ENCODE peak calls at places on chromosome 22, in nine cellular contexts. A is A673, R is spleen, Y is choroid plexus epithelial cell, E is IMR-90, G is ovary, L is neural progenitor cell, X is cardiac muscle cell, B is heart left ventricle. D is an unnamed sample.

GRCh38 chr22:26428515-26429457 is at the start of gene ASPHD2:
- DNase-seq in X (peak), L (peak), A (peak), Y (peak), B (peak), R (peak), E (peak), G (peak), D (peak)

GRCh38 chr22:47192106-47192650 is 429.7 kb downstream of the TBC1D22A start:
- DNase-seq in L (no peak), B (no peak), E (no peak), Y (no peak), X (no peak), A (no peak), G (peak), R (peak), D (no peak)

GRCh38 chr22:30695871-30696655 is 1.4 kb downstream of the OSBP2 start:
- DNase-seq in Y (no peak), L (no peak), B (no peak), X (no peak), E (no peak), G (no peak), A (no peak), R (peak), D (no peak)

GRCh38 chr22:17132112-17132511 is 11.0 kb upstream of the TMEM121B start:
- DNase-seq in R (no peak), E (no peak), X (peak), B (peak), Y (no peak), G (no peak), L (no peak), A (no peak), D (no peak)

GRCh38 chr22:17827466-17827865 is 53.2 kb upstream of the BID start:
- DNase-seq in L (no peak), R (peak), B (peak), X (no peak), G (no peak), A (no peak), E (no peak), Y (no peak), D (no peak)

GRCh38 chr22:37525746-37526350 is 6.6 kb upstream of the CARD10 start:
- DNase-seq in R (no peak), G (no peak), X (no peak), B (no peak), L (no peak), E (no peak), A (no peak), Y (no peak), D (no peak)

GRCh38 chr22:29359469-29359868 is 28.9 kb downstream of the AP1B1 start:
- DNase-seq in A (peak), E (peak), Y (peak), R (peak), L (peak), B (peak), X (peak), G (peak), D (peak)

GRCh38 chr22:38423512-38424503 is 31.2 kb downstream of the KCNJ4 start:
- DNase-seq in B (peak), Y (no peak), R (no peak), A (no peak), E (no peak), L (no peak), G (no peak), X (no peak), D (no peak)

GRCh38 chr22:25380141-25380747 is 160.8 kb downstream of the CRYBB2 start:
- DNase-seq in L (no peak), A (peak), G (no peak), X (no peak), Y (peak), E (no peak), B (no peak), R (no peak), D (no peak)

GRCh38 chr22:27670701-27671412 is 130.7 kb downstream of the MN1 start:
- DNase-seq in R (peak), G (no peak), Y (no peak), A (peak), B (peak), E (no peak), L (peak), X (peak), D (peak)

GRCh38 chr22:40525250-40525884 is 111.2 kb downstream of the MRTFA start:
- DNase-seq in X (peak), L (peak), Y (peak), A (peak), B (peak), R (peak), G (peak), E (peak), D (peak)

GRCh38 chr22:36846271-36846670 is 14.5 kb upstream of the NCF4 start:
- DNase-seq in A (no peak), E (no peak), X (no peak), B (no peak), L (no peak), R (no peak), Y (no peak), G (no peak), D (no peak)

GRCh38 chr22:17115927-17116326 is 5.2 kb downstream of the TMEM121B start:
- DNase-seq in G (no peak), R (no peak), E (no peak), L (no peak), X (no peak), Y (no peak), A (no peak), B (no peak), D (no peak)

GRCh38 chr22:28115426-28115825 is 196.4 kb upstream of the PITPNB start:
- DNase-seq in E (no peak), X (no peak), A (no peak), G (no peak), L (no peak), Y (no peak), B (no peak), R (no peak), D (no peak)

GRCh38 chr22:36913431-36914382 is at the start of gene CSF2RB:
- DNase-seq in X (no peak), E (no peak), B (peak), G (no peak), L (no peak), Y (no peak), R (peak), A (no peak), D (no peak)

GRCh38 chr22:37735054-37735453 is 38.2 kb downstream of the TRIOBP start:
- DNase-seq in R (no peak), E (no peak), Y (no peak), X (peak), G (no peak), A (no peak), B (peak), L (peak), D (peak)

GRCh38 chr22:37819100-37819433 is 4.1 kb upstream of the GALR3 start:
- DNase-seq in A (no peak), L (no peak), E (no peak), B (no peak), Y (no peak), R (no peak), G (no peak), X (no peak), D (no peak)

GRCh38 chr22:26161746-26162145 is 7.5 kb upstream of the SEZ6L start:
- DNase-seq in X (no peak), Y (no peak), E (no peak), R (no peak), B (no peak), L (no peak), A (no peak), G (no peak), D (no peak)

GRCh38 chr22:27676545-27677188 is 124.9 kb downstream of the MN1 start:
- DNase-seq in A (no peak), R (no peak), E (no peak), L (no peak), X (no peak), B (no peak), G (no peak), Y (peak), D (no peak)

GRCh38 chr22:41469218-41469851 is 418 bp downstream of the ACO2 start:
- DNase-seq in E (no peak), Y (peak), L (peak), B (peak), G (no peak), R (no peak), A (peak), X (no peak), D (peak)

GRCh38 chr22:47294222-47294532 is 531.7 kb downstream of the TBC1D22A start:
- DNase-seq in A (no peak), L (no peak), X (no peak), B (no peak), R (no peak), Y (peak), E (peak), G (no peak), D (peak)

GRCh38 chr22:49487950-49488349 is 339.7 kb downstream of the BRD1 start:
- DNase-seq in R (no peak), L (no peak), B (no peak), E (no peak), G (no peak), Y (no peak), X (no peak), A (peak), D (no peak)

GRCh38 chr22:35638408-35638807 is 9.8 kb upstream of the APOL6 start:
- DNase-seq in L (peak), R (peak), E (peak), A (no peak), X (peak), G (peak), Y (peak), B (peak), D (no peak)

GRCh38 chr22:34878996-34879395 is 187.0 kb upstream of the ISX start:
- DNase-seq in A (no peak), G (no peak), L (no peak), Y (no peak), B (no peak), R (no peak), E (no peak), X (no peak), D (no peak)

GRCh38 chr22:37496651-37497599 is 10.7 kb upstream of the MFNG start:
- DNase-seq in L (peak), B (no peak), A (peak), R (no peak), Y (peak), G (no peak), E (peak), X (no peak), D (peak)

GRCh38 chr22:49324527-49325491 is 502.9 kb downstream of the BRD1 start:
- DNase-seq in X (no peak), R (peak), Y (no peak), G (no peak), E (no peak), A (no peak), L (no peak), B (no peak), D (no peak)

GRCh38 chr22:24938741-24939341 is 7.7 kb downstream of the LHFPL7 start:
- DNase-seq in R (no peak), Y (peak), A (peak), B (no peak), X (peak), G (no peak), L (peak), E (peak), D (peak)

GRCh38 chr22:40426671-40427070 is 56.3 kb downstream of the SGSM3 start:
- DNase-seq in G (no peak), R (no peak), B (no peak), A (no peak), Y (no peak), X (no peak), E (peak), L (no peak), D (no peak)

GRCh38 chr22:47486569-47487312 is 724.3 kb downstream of the TBC1D22A start:
- DNase-seq in A (no peak), B (no peak), G (no peak), R (no peak), X (no peak), Y (no peak), E (no peak), L (no peak), D (no peak)

GRCh38 chr22:36563898-36564297 is 34.9 kb upstream of the EIF3D start:
- DNase-seq in X (no peak), R (no peak), L (no peak), A (no peak), G (no peak), B (no peak), Y (no peak), E (no peak), D (no peak)

GRCh38 chr22:32920032-32920628 is 118.6 kb downstream of the TIMP3 start:
- DNase-seq in X (no peak), E (peak), G (peak), B (peak), A (no peak), Y (peak), L (no peak), R (no peak), D (no peak)

GRCh38 chr22:48757581-48757980 is 1070.1 kb downstream of the BRD1 start:
- DNase-seq in X (no peak), L (no peak), B (no peak), R (peak), E (no peak), A (no peak), G (peak), Y (no peak), D (no peak)

GRCh38 chr22:24796056-24796455 is 10.0 kb upstream of the SGSM1 start:
- DNase-seq in R (no peak), B (no peak), E (no peak), L (no peak), X (no peak), G (no peak), Y (no peak), A (no peak), D (no peak)

DNA sequence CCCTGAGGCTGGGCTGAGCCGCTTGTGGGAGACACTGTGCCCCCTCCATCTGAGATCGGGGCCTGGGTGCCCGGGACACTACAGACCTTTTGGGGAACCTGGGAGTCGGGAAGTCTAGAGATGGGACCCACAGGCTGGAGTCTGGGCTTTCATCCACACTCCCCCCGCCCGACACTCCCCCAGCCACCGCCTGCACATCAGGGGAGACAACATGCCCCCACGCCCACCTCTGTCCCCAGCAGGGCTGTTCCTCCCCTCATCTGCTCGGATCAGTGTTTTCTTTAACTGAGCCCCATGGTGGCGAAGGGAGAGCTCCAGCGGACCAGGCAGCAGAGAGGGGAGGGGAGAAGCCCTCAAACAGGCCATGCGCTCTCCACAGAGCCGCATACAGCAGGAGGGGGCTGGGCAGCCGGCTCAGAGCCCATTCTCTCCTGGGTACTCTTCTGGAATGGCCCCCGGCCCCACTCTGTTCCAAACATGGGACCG is 174.7 kb downstream of the IGLL1 start:
- DNase-seq in G (no peak), A (no peak), E (no peak), B (no peak), X (no peak), R (no peak), Y (no peak), L (no peak), D (no peak)
- H3K4me3 ChIP-seq in G (no peak), A (no peak), E (no peak), B (no peak), X (no peak), R (no peak), Y (no peak), L (no peak), D (no peak)

GRCh38 chr22:42967933-42968332 is 47.0 kb downstream of the PACSIN2 start:
- DNase-seq in G (no peak), X (no peak), E (no peak), R (peak), L (no peak), Y (no peak), A (no peak), B (peak), D (no peak)
- TF ChIP-seq CTCF in G (no peak), X (no peak), E (no peak), R (no peak), L (no peak), Y (no peak), A (no peak), B (no peak), D (no peak)

DNA sequence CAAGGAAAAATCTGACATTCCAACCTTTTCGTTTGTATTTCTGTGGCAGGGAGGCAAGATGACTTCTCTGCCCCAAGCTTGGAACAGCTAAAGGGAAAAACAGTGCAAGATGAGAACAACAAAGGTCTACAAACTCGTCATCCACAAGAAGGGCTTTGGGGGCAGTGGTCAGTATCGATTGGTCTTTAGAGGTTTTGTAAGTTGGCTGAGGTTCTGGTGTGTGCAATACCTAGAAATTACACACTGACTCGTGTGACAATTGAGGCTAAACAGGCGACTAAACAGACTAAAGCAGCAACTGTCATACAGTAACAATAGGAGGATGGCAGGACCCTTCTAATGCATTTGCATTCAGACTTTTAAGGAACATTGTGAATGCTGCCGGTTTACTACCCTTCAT is 994 bp downstream of the DEPDC5 start:
- DNase-seq in R (no peak), Y (no peak), E (no peak), G (no peak), B (no peak), A (no peak), X (peak), L (no peak), D (no peak)
- H3K4me3 ChIP-seq in R (peak), Y (peak), E (peak), G (peak), B (no peak), A (peak), X (no peak), L (peak), D (peak)

GRCh38 chr22:50525991-50526848 is 822 bp upstream of the SCO2 start:
- DNase-seq in A (peak), L (peak), X (peak), R (peak), B (peak), E (peak), Y (peak), G (peak), D (peak)
- TF ChIP-seq CTCF in A (peak), L (peak), X (peak), R (peak), B (peak), E (peak), Y (peak), G (no peak), D (peak)

GRCh38 chr22:46046299-46046685 is 69.3 kb upstream of the WNT7B start:
- DNase-seq in L (no peak), G (no peak), R (peak), A (no peak), B (no peak), E (no peak), Y (no peak), X (no peak), D (no peak)
- H3K4me3 ChIP-seq in L (no peak), G (peak), R (no peak), A (no peak), B (no peak), E (no peak), Y (no peak), X (no peak), D (no peak)

GRCh38 chr22:43796567-43796966 is 15.5 kb downstream of the EFCAB6 start:
- DNase-seq in X (peak), A (peak), E (peak), L (peak), R (no peak), B (no peak), G (no peak), Y (peak), D (peak)
- TF ChIP-seq CTCF in X (peak), A (peak), E (peak), L (peak), R (no peak), B (no peak), G (no peak), Y (peak), D (peak)

GRCh38 chr22:22893077-22893805 is 5.6 kb downstream of the IGLL5 start:
- DNase-seq in A (no peak), G (no peak), X (no peak), Y (no peak), B (no peak), L (no peak), R (peak), E (no peak), D (no peak)
- H3K4me3 ChIP-seq in A (no peak), G (no peak), X (no peak), Y (no peak), B (no peak), L (no peak), R (peak), E (no peak), D (no peak)

DNA sequence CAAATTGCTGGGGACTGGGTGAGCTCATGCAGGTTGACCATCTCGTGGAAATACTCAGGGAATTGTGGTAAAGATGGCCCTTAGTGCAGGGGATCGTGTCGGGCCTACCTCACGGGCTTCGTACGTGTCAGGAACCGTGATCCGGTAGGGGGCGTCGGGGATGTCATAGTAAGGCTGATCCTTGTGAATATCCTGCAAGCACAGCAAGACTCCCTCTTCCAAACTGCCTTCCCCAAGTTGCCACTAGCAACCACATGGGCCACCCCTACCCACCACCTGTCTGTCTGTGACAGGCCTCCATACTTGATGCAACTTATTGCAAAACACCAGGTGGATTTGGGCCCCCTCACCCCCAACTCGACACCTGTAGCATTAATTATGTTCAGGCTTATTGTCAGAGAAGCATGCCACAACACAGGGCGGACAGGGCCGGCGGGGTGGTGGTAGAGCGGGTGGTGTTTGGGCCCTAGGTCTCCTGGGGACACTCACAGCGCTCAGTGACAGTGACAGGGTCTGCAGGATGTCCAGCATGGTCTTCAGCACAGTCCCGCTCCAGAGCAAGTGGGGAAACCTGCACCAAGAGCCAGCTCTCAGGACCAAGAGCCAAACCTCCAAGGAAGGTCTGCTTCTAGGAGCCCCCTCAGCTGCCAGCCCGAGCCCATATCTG is 22.6 kb upstream of the SERPIND1 start:
- DNase-seq in B (no peak), E (no peak), X (peak), R (no peak), Y (peak), L (peak), A (no peak), G (no peak), D (peak)
- TF ChIP-seq CTCF in B (no peak), E (peak), X (peak), R (no peak), Y (peak), L (peak), A (no peak), G (no peak), D (peak)

D was measured in WERI-Rb-1.